ENCODE peak calls at places on chromosomes 3 and 15, in four cellular contexts. C is heart left ventricle, R is BJ, F is HL-60. P is an unnamed sample.

GRCh38 chr3:40073310-40074007 is 236.0 kb upstream of the EIF1B start:
- DNase-seq in C (no peak), F (no peak), R (no peak), P (no peak)

GRCh38 chr15:20341901-20342605 is 199.5 kb downstream of the GOLGA6L6 start:
- DNase-seq in F (no peak), C (peak), R (no peak), P (no peak)

GRCh38 chr3:71520186-71521020 is 63.1 kb downstream of the FOXP1 start:
- DNase-seq in C (no peak), F (no peak), R (no peak), P (no peak)

GRCh38 chr15:67922971-67923646 is 83.3 kb upstream of the RNU6-1 start:
- DNase-seq in F (no peak), R (no peak), C (no peak), P (no peak)

GRCh38 chr3:87997298-87997697 is 61.5 kb downstream of the CGGBP1 start:
- DNase-seq in F (no peak), C (no peak), R (no peak), P (no peak)

GRCh38 chr3:187738089-187738399 is 7.2 kb downstream of the BCL6 start:
- DNase-seq in R (no peak), C (no peak), F (no peak), P (no peak)

GRCh38 chr3:4838621-4839022 is 140.6 kb upstream of the BHLHE40 start:
- DNase-seq in R (no peak), F (no peak), C (no peak), P (no peak)

GRCh38 chr15:25799906-25800700 is 63.0 kb downstream of the ATP10A start:
- DNase-seq in F (no peak), R (no peak), C (no peak), P (no peak)

GRCh38 chr3:11195201-11195600 is 40.9 kb downstream of the HRH1 start:
- DNase-seq in C (no peak), F (no peak), R (no peak), P (no peak)

GRCh38 chr15:40345867-40346578 is 4.8 kb upstream of the PHGR1 start:
- DNase-seq in F (no peak), C (no peak), R (no peak), P (no peak)

GRCh38 chr3:184774996-184775715 is 36.8 kb upstream of the VPS8 start:
- DNase-seq in F (no peak), C (no peak), R (no peak), P (no peak)

GRCh38 chr3:152609891-152610290 is 225.0 kb upstream of the P2RY1 start:
- DNase-seq in C (no peak), F (no peak), R (no peak), P (no peak)
- H3K4me3 ChIP-seq in C (no peak), F (no peak), R (no peak), P (no peak)

DNA sequence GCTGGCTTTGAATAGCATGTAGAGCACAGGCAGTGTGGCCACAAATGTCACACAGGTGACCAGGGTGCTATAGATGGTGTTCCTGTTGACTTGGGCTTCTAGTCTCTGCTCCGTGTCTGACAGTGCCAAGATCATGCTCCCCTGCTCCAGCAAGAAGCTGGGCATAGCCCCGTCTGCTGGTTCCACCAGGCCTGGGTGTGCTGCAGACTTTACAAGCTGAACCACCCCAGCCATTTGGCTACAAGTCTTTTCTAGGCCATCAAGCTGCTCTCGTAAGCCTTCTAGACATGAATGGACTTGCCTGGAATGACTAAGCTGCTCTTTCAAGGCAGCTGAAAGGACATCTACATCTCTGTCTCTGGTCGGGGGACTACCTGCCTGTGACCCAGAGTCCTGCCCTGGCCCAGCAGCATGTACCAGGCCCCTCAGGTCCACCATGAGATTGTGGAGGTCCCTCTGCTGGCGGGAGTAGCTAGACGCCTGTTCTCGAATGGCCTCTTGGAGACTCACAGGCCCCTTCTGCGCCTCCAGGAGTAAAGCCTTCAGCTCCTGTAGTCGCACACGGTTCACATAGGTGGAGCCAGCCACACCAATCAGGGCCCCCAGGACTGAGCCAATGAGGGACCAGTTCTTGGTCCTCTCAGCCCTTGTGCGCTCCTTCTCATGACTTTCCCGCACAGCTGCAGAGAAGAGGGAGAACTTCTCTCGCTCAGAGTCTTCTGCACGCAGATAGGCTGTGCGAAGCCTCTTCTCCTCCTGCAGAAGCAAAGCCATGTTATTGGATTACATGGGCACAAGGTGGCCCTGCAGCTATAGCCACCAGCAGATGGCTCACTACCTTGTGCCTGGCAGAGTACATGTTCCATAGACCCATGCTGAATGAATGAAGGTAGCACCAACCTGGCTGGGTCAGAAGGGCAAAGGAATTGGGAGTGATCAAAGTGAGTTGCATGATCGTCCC is 2.8 kb upstream of the PLXNB1 start:
- DNase-seq in R (no peak), C (no peak), F (no peak), P (no peak)
- TF ChIP-seq CTCF in R (peak), C (no peak), F (no peak), P (no peak)

DNA sequence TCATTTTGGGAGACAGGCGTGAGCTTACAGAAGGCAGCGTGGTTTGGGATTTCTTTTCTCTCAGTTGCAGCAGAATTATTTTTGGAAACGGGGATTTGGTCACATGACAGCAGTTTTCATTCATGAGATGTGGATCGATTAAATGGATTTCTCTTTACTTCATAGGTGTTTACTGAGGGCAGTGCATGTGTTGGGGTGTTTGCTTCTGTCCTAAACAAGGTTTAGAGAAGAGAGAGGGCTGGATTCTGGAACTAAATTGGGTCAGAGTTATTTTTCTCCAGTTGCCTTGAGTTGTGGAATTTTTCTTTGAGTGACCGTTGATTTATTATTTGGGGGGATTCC is 18.6 kb upstream of the TRAK1 start:
- DNase-seq in C (no peak), F (no peak), R (no peak), P (no peak)
- H3K4me3 ChIP-seq in C (peak), F (no peak), R (no peak), P (peak)

GRCh38 chr3:168094580-168094876 is 1.2 kb downstream of the GOLIM4 start:
- DNase-seq in R (no peak), C (no peak), F (no peak), P (no peak)

GRCh38 chr3:168095611-168096209 is at the start of gene GOLIM4:
- DNase-seq in R (peak), F (peak), C (peak), P (peak)

GRCh38 chr3:168096210-168096795 is 579 bp upstream of the GOLIM4 start:
- DNase-seq in F (no peak), C (peak), R (peak), P (peak)

GRCh38 chr3:168093790-168094189 is 1.9 kb downstream of the GOLIM4 start:
- DNase-seq in F (no peak), R (no peak), C (no peak), P (no peak)

DNA sequence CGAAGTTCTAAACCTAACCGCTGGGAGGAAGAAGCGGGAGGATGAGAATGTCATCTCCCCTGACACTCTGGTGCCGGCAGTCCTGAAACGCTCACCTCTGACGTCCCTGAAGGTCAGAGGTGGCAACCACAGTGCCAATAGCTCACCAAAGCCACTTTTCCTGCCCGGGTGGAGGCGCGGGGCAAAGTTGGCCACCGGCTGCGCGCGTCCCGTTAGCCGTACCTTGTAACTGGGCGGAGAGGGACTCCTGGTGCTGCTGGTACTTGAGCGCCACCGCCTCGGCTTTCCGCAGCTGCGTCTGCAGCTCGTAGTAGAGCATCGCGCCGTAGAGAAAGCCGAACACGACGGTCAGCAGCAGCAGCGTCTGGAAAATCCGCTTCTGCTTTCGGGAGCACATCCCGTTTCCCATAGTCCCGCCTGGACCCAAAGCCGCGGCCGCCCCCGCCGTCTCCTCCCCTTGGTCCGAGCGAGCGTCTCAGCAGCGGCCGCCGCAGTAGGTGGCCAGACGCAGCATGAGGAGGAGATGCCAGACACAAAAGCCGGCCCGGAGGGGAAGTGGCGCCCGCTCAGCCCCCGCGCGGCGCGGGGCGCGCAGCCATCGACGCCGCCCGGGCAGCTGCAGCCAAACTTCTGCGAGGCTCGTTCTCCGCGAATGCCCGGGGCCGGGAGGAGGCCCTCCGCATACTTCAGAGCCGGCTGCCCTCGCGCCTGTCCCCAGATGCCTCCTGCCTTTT is 680 bp downstream of the GOLIM4 start:
- DNase-seq in C (peak), F (peak), R (no peak), P (no peak)
- TF ChIP-seq CTCF in C (peak), F (no peak), R (peak), P (peak)

GRCh38 chr3:110811050-110811449 is 260.6 kb upstream of the NECTIN3 start:
- DNase-seq in R (no peak), F (no peak), C (no peak), P (no peak)

GRCh38 chr3:110813541-110813940 is 258.1 kb upstream of the NECTIN3 start:
- DNase-seq in R (no peak), C (no peak), F (no peak), P (no peak)

GRCh38 chr3:110816008-110816407 is 255.6 kb upstream of the NECTIN3 start:
- DNase-seq in F (no peak), R (no peak), C (no peak), P (no peak)

GRCh38 chr3:110814170-110815007 is 257.2 kb upstream of the NECTIN3 start:
- DNase-seq in C (no peak), F (no peak), R (peak), P (peak)

GRCh38 chr3:110815008-110815583 is 256.5 kb upstream of the NECTIN3 start:
- DNase-seq in C (no peak), F (no peak), R (peak), P (no peak)
- H3K4me3 ChIP-seq in C (no peak), F (no peak), R (no peak), P (no peak)

GRCh38 chr3:140599009-140599408 is 78.9 kb upstream of the TRIM42 start:
- DNase-seq in F (no peak), R (no peak), C (no peak), P (no peak)
- TF ChIP-seq CTCF in F (no peak), R (no peak), C (no peak), P (no peak)

GRCh38 chr15:96337354-96337990 is 7.0 kb downstream of the NR2F2 start:
- DNase-seq in R (no peak), C (no peak), F (no peak), P (no peak)
- H3K4me3 ChIP-seq in R (peak), C (peak), F (peak), P (peak)

GRCh38 chr3:95189348-95189747 is 1126.5 kb downstream of the NSUN3 start:
- DNase-seq in R (no peak), F (no peak), C (no peak), P (no peak)

GRCh38 chr3:95184038-95184437 is 1121.2 kb downstream of the NSUN3 start:
- DNase-seq in R (no peak), F (no peak), C (no peak), P (no peak)
- TF ChIP-seq CTCF in R (no peak), F (no peak), C (no peak), P (no peak)

DNA sequence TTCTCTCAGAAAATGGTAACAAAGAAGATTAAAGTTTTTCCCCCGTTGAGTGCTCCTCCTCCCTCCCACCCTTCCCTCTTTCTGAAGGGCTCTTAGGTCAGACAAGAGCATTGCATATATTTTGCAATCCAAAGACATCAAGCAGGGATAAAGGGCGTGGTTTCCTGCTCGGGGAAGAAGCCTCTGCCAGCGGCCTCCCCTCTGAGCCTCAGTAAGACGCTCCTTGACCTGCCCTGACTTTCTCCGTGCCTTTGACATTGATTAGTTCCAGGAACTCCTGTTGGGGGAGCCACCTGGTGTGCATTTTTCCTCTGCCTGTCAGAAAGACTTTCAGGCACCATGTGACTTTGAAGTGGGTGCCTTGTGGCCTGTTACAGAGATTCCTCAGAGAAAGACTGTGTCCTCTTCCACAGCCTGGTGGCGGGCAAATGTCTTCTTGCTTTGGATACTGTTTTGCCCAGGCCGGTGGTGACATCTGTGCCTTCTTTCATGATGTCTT is 87.2 kb upstream of the TBL1XR1 start:
- DNase-seq in R (no peak), C (no peak), F (peak), P (no peak)
- H3K4me3 ChIP-seq in R (no peak), C (no peak), F (no peak), P (no peak)

GRCh38 chr3:9224490-9224889 is 25.0 kb downstream of the SRGAP3 start:
- DNase-seq in F (no peak), R (no peak), C (no peak), P (no peak)
- TF ChIP-seq CTCF in F (no peak), R (no peak), C (no peak), P (no peak)